ENCODE peak calls at places on chromosomes 4 and X, in ten cellular contexts. V is small intestine, P is lung, I is iPS DF 6.9, W is BE2C, G is heart right ventricle, Z is tibial artery, B is bronchial epithelial cell, E is WERI-Rb-1, F is GM06990. N is an unnamed sample.
A peak's percentile ranks its signal among the peaks of the same experiment; 100 is the strongest.

GRCh38 chr4:13529130-13529919 is 15.0 kb downstream of the NKX3-2 start:
- DNase-seq in V (no peak), P (no peak), I (no peak), W (no peak), G (no peak), Z (no peak), B (no peak), E (no peak), F (no peak), N (peak; percentile 49)

GRCh38 chr4:69830529-69831269 is 29.2 kb downstream of the SULT1E1 start:
- DNase-seq in V (peak; percentile 82), P (no peak), I (no peak), W (peak; percentile 26), G (no peak), Z (no peak), B (peak; percentile 66), E (no peak), F (no peak), N (no peak)

GRCh38 chr4:75698963-75699228 is 25.5 kb upstream of the USO1 start:
- DNase-seq in V (no peak), P (no peak), I (no peak), W (no peak), G (no peak), Z (no peak), B (no peak), E (no peak), F (peak; percentile 34), N (no peak)

GRCh38 chr4:1291996-1292702 is 2.5 kb downstream of the MAEA start:
- DNase-seq in V (no peak), P (no peak), I (no peak), W (no peak), G (no peak), Z (peak; percentile 58), B (no peak), E (no peak), F (no peak), N (no peak)

GRCh38 chr4:154082760-154083530 is 294.1 kb upstream of the SFRP2 start:
- DNase-seq in V (no peak), P (no peak), I (peak; percentile 35), W (peak; percentile 20), G (no peak), Z (no peak), B (peak; percentile 5), E (peak; percentile 42), F (no peak), N (peak; percentile 51)

GRCh38 chr4:145782756-145783155 is 102.8 kb downstream of the C4orf51 start:
- DNase-seq in V (no peak), P (no peak), I (no peak), W (no peak), G (no peak), Z (no peak), B (no peak), E (no peak), F (no peak), N (no peak)

GRCh38 chr4:8185280-8185679 is 13.8 kb upstream of the SH3TC1 start:
- DNase-seq in V (no peak), P (no peak), I (no peak), W (no peak), G (no peak), Z (no peak), B (peak; percentile 92), E (no peak), F (no peak), N (peak; percentile 51)

GRCh38 chrX:9566150-9566621 is 101.3 kb downstream of the TBL1X start:
- DNase-seq in V (peak; percentile 65), P (no peak), I (no peak), W (no peak), G (peak; percentile 54), Z (peak; percentile 68), B (peak; percentile 70), E (no peak), F (no peak), N (no peak)

GRCh38 chr4:156672924-156673323 is 298.7 kb downstream of the PDGFC start:
- DNase-seq in V (no peak), P (no peak), I (no peak), W (no peak), G (no peak), Z (no peak), B (peak; percentile 18), E (no peak), F (no peak), N (no peak)

GRCh38 chr4:43732829-43733426 is 715.7 kb downstream of the KCTD8 start:
- DNase-seq in V (no peak), P (no peak), I (no peak), W (no peak), G (no peak), Z (no peak), B (no peak), E (no peak), F (no peak), N (no peak)

GRCh38 chr4:158798062-158798461 is 29.2 kb downstream of the FNIP2 start:
- DNase-seq in V (no peak), P (no peak), I (no peak), W (no peak), G (no peak), Z (no peak), B (no peak), E (no peak), F (no peak), N (no peak)

GRCh38 chr4:158801677-158802076 is 32.9 kb downstream of the FNIP2 start:
- DNase-seq in V (no peak), P (no peak), I (no peak), W (no peak), G (no peak), Z (no peak), B (no peak), E (no peak), F (no peak), N (no peak)

GRCh38 chr4:158799856-158800255 is 31.0 kb downstream of the FNIP2 start:
- DNase-seq in V (no peak), P (no peak), I (no peak), W (no peak), G (no peak), Z (no peak), B (no peak), E (no peak), F (no peak), N (no peak)

GRCh38 chr4:158801066-158801465 is 32.2 kb downstream of the FNIP2 start:
- DNase-seq in V (no peak), P (no peak), I (no peak), W (no peak), G (no peak), Z (no peak), B (no peak), E (no peak), F (no peak), N (no peak)

DNA sequence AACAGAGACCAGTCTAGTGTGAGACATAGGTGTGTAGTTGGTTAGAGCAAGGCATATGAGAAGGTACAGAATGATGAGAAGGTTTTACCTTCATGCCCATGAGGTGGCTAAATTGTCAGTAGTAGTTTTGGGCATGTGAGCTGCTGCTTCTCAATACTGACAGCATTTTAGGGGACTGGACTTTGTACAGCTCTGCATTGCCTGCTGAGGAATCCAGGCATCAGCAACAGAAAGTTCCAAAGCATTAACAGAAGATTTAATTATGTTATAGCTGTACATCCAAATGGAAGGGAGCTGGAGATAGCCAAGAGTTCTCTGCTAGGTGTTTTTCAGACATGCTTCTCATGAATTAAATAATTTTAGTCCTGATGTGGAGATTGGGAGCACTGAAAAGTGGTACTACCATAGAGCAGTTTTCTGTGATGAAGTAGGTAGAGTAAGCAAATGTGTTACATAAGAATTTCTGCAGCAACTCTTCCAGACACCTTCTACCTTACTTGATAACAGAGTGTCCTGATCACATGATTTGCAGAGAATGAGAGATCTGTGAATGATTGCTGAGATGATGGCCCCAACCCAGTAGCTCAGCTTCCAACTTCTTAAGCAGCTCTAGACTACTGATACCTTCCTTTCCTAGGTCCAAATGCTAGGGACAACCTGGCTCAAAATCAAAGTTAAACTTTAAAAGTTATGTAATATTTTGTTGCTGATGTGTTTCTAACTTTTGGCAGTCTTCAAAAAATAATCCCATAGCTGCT is 30.4 kb downstream of the FNIP2 start:
- DNase-seq in V (no peak), P (no peak), I (no peak), W (no peak), G (no peak), Z (no peak), B (no peak), E (no peak), F (no peak), N (no peak)
- H3K4me3 ChIP-seq in V (no peak overlapping the region), P (no peak overlapping the region), I (no peak overlapping the region), W (no peak overlapping the region), G (no peak overlapping the region), Z (no peak overlapping the region), B (no peak overlapping the region), E (no peak overlapping the region), F (no peak overlapping the region), N (no peak overlapping the region)

GRCh38 chr4:24573582-24573981 is 10.8 kb downstream of the DHX15 start:
- DNase-seq in V (no peak), P (no peak), I (no peak), W (no peak), G (no peak), Z (no peak), B (no peak), E (no peak), F (no peak), N (no peak)
- H3K36me3 ChIP-seq in V (peaks cover 13% of the 10 kb centered on the region), P (peaks cover 12% of the 10 kb centered on the region), I (peaks cover 7% of the 10 kb centered on the region), W (peaks cover 91% of the 10 kb centered on the region), G (peaks cover 62% of the 10 kb centered on the region), Z (peaks cover 21% of the 10 kb centered on the region), B (peaks cover 8% of the 10 kb centered on the region), E (peaks cover 95% of the 10 kb centered on the region), F (peaks cover 9% of the 10 kb centered on the region), N (peaks cover 13% of the 10 kb centered on the region)

GRCh38 chrX:138930546-138930945 is 219.0 kb upstream of the FGF13 start:
- DNase-seq in V (no peak), P (no peak), I (no peak), W (no peak), G (no peak), Z (no peak), B (no peak), E (no peak), F (no peak), N (no peak)

GRCh38 chrX:138921031-138921430 is 209.5 kb upstream of the FGF13 start:
- DNase-seq in V (no peak), P (no peak), I (no peak), W (no peak), G (no peak), Z (no peak), B (peak; percentile 1), E (no peak), F (no peak), N (no peak)

GRCh38 chrX:138929905-138930304 is 218.4 kb upstream of the FGF13 start:
- DNase-seq in V (no peak), P (no peak), I (no peak), W (no peak), G (no peak), Z (no peak), B (no peak), E (no peak), F (no peak), N (no peak)

GRCh38 chrX:138928737-138929459 is 217.4 kb upstream of the FGF13 start:
- DNase-seq in V (no peak), P (no peak), I (no peak), W (no peak), G (no peak), Z (no peak), B (no peak), E (no peak), F (no peak), N (no peak)

GRCh38 chrX:138925330-138925729 is 213.8 kb upstream of the FGF13 start:
- DNase-seq in V (no peak), P (no peak), I (no peak), W (no peak), G (no peak), Z (no peak), B (peak; percentile 83), E (no peak), F (no peak), N (no peak)
- H3K27me3 ChIP-seq in V (no peaks in the 10 kb centered on the region), P (no peaks in the 10 kb centered on the region), I (no peaks in the 10 kb centered on the region), W (no peaks in the 10 kb centered on the region), G (no peaks in the 10 kb centered on the region), Z (no peaks in the 10 kb centered on the region), B (no peaks in the 10 kb centered on the region), E (peaks cover 24% of the 10 kb centered on the region), F (no peaks in the 10 kb centered on the region), N (no peaks in the 10 kb centered on the region)

GRCh38 chr4:166737430-166737829 is 496.9 kb downstream of the SPOCK3 start:
- DNase-seq in V (no peak), P (no peak), I (no peak), W (no peak), G (no peak), Z (no peak), B (no peak), E (no peak), F (no peak), N (no peak)
- H3K4me3 ChIP-seq in V (no peak overlapping the region), P (no peak overlapping the region), I (no peak overlapping the region), W (no peak overlapping the region), G (no peak overlapping the region), Z (no peak overlapping the region), B (no peak overlapping the region), E (no peak overlapping the region), F (no peak overlapping the region), N (no peak overlapping the region)